ENCODE peak calls at places on chromosome 7, in ten cellular contexts. A is endodermal cell, W is IMR-90, Z is GM23248, L is cardiac muscle cell, X is uterus, E is tibial artery, G is pancreas, Y is tibial nerve, M is PC-9. B is an unnamed sample. For H3K36me3, the result is how much of the 10 kb centered on the place peaks cover.

GRCh38 chr7:79298145-79298760 is 155.2 kb downstream of the MAGI2 start:
- DNase-seq in G (peak), L (peak), Z (peak), X (no peak), Y (no peak), M (peak), A (peak), W (peak), E (no peak), B (peak)

GRCh38 chr7:34675749-34676374 is 17.8 kb downstream of the NPSR1 start:
- DNase-seq in M (no peak), L (peak), X (no peak), G (peak), Z (peak), A (peak), Y (no peak), E (no peak), W (no peak), B (peak)

GRCh38 chr7:19098510-19098909 is 18.9 kb downstream of the TWIST1 start:
- DNase-seq in Z (no peak), W (no peak), X (no peak), G (no peak), E (no peak), Y (no peak), L (no peak), M (no peak), A (no peak), B (no peak)

GRCh38 chr7:43902542-43903054 is 3.8 kb downstream of the URGCP start:
- DNase-seq in Y (no peak), A (no peak), L (no peak), E (no peak), Z (no peak), G (no peak), M (no peak), W (no peak), X (no peak), B (no peak)

GRCh38 chr7:2757361-2757903 is 69.4 kb downstream of the AMZ1 start:
- DNase-seq in X (peak), Y (no peak), W (no peak), A (no peak), G (no peak), L (no peak), E (peak), M (peak), Z (peak), B (peak)

GRCh38 chr7:47254081-47255006 is 327.6 kb downstream of the TNS3 start:
- DNase-seq in M (peak), E (peak), X (peak), A (peak), Y (peak), G (peak), L (peak), Z (peak), W (peak), B (peak)

GRCh38 chr7:150811-151221 is 41.6 kb upstream of the FAM20C start:
- DNase-seq in X (peak), Z (peak), M (no peak), L (no peak), G (no peak), Y (no peak), A (no peak), W (no peak), E (peak), B (no peak)

GRCh38 chr7:134630890-134631289 is 15.8 kb upstream of the BPGM start:
- DNase-seq in Z (peak), M (no peak), A (no peak), E (no peak), L (no peak), Y (no peak), G (no peak), X (no peak), W (peak), B (no peak)

GRCh38 chr7:154777489-154777888 is 225.4 kb downstream of the PAXIP1 start:
- DNase-seq in M (no peak), G (no peak), X (no peak), L (no peak), Y (no peak), W (no peak), Z (no peak), A (no peak), E (no peak), B (no peak)

GRCh38 chr7:39407139-39407538 is 159.1 kb upstream of the YAE1 start:
- DNase-seq in Y (no peak), E (no peak), Z (no peak), W (no peak), X (no peak), L (peak), A (no peak), G (no peak), M (no peak), B (peak)

GRCh38 chr7:51045319-51046102 is 262.8 kb upstream of the GRB10 start:
- DNase-seq in E (no peak), G (peak), Z (peak), W (peak), A (no peak), L (no peak), M (peak), Y (no peak), X (no peak), B (peak)

GRCh38 chr7:79553811-79554555 is 100.5 kb upstream of the MAGI2 start:
- DNase-seq in Z (peak), G (no peak), M (peak), W (peak), Y (no peak), E (no peak), L (no peak), X (no peak), A (no peak), B (no peak)

GRCh38 chr7:148697950-148698396 is 730 bp upstream of the CUL1 start:
- DNase-seq in G (no peak), A (no peak), Y (no peak), L (no peak), M (no peak), W (peak), E (no peak), X (no peak), Z (peak), B (no peak)

GRCh38 chr7:78476851-78477405 is 678.4 kb downstream of the PHTF2 start:
- DNase-seq in W (no peak), G (no peak), M (no peak), X (no peak), A (no peak), L (no peak), Z (no peak), E (no peak), Y (no peak), B (no peak)

GRCh38 chr7:81692146-81692905 is 77.5 kb downstream of the HGF start:
- DNase-seq in M (no peak), X (no peak), Y (no peak), A (no peak), Z (peak), L (no peak), G (no peak), W (peak), E (no peak), B (no peak)

GRCh38 chr7:134186022-134186421 is 58.9 kb downstream of the LRGUK start:
- DNase-seq in A (no peak), X (no peak), W (peak), L (no peak), G (no peak), M (no peak), Z (peak), Y (no peak), E (no peak), B (no peak)

GRCh38 chr7:44607141-44608068 is 978 bp downstream of the OGDH start:
- DNase-seq in W (no peak), E (no peak), Y (no peak), Z (no peak), A (no peak), G (no peak), X (no peak), M (no peak), L (no peak), B (no peak)

GRCh38 chr7:116738378-116738777 is 66.4 kb downstream of the MET start:
- DNase-seq in L (no peak), E (no peak), Y (no peak), G (no peak), X (no peak), A (no peak), Z (no peak), W (no peak), M (no peak), B (no peak)

GRCh38 chr7:525740-526139 is 6.1 kb upstream of the PDGFA start:
- DNase-seq in X (no peak), A (no peak), W (no peak), M (no peak), L (no peak), E (no peak), Y (no peak), Z (peak), G (no peak), B (no peak)

GRCh38 chr7:83649701-83650100 is 762 bp upstream of the SEMA3E start:
- DNase-seq in Y (no peak), E (no peak), A (no peak), G (no peak), L (no peak), M (no peak), X (no peak), Z (no peak), W (no peak), B (no peak)

GRCh38 chr7:80259-81236 is 111.8 kb upstream of the FAM20C start:
- DNase-seq in Z (no peak), X (peak), E (peak), L (no peak), A (peak), M (no peak), W (no peak), G (no peak), Y (no peak), B (no peak)

GRCh38 chr7:135842446-135843175 is 94.0 kb upstream of the FAM180A start:
- DNase-seq in E (no peak), X (no peak), W (no peak), Y (no peak), G (no peak), Z (peak), L (no peak), M (no peak), A (no peak), B (no peak)

GRCh38 chr7:88312061-88312663 is 5.5 kb upstream of the STEAP4 start:
- DNase-seq in E (peak), X (peak), Z (peak), G (peak), A (no peak), Y (peak), M (no peak), W (no peak), L (no peak), B (no peak)

GRCh38 chr7:25852249-25852994 is 299.6 kb upstream of the NFE2L3 start:
- DNase-seq in W (no peak), L (peak), E (peak), A (peak), G (no peak), Y (peak), Z (peak), M (no peak), X (peak), B (no peak)

GRCh38 chr7:80942261-80943041 is 23.6 kb upstream of the SEMA3C start:
- DNase-seq in M (peak), W (peak), L (peak), Z (peak), Y (no peak), X (peak), E (peak), G (no peak), A (peak), B (peak)

GRCh38 chr7:99393363-99394187 is 14.8 kb downstream of the PDAP1 start:
- DNase-seq in E (no peak), L (peak), Y (no peak), G (no peak), X (peak), A (no peak), M (no peak), Z (peak), W (no peak), B (peak)

GRCh38 chr7:13603661-13604060 is 385.8 kb downstream of the ETV1 start:
- DNase-seq in Y (no peak), Z (peak), M (no peak), W (peak), E (no peak), A (no peak), L (no peak), X (no peak), G (no peak), B (no peak)

GRCh38 chr7:138001529-138002095 is at the start of gene CREB3L2:
- DNase-seq in W (peak), X (no peak), E (peak), A (peak), Y (no peak), L (peak), M (peak), Z (peak), G (peak), B (peak)

GRCh38 chr7:123324283-123324682 is 124.5 kb upstream of the SLC13A1 start:
- DNase-seq in M (no peak), A (no peak), L (no peak), Y (no peak), G (no peak), Z (no peak), E (no peak), X (no peak), W (no peak), B (no peak)

GRCh38 chr7:26321440-26321839 is 29.8 kb downstream of the SNX10 start:
- DNase-seq in Z (no peak), M (no peak), W (no peak), A (no peak), X (no peak), E (no peak), G (peak), Y (no peak), L (no peak), B (no peak)

GRCh38 chr7:455110-455928 is 64.3 kb downstream of the PDGFA start:
- DNase-seq in A (no peak), W (no peak), Z (no peak), E (no peak), X (peak), G (peak), L (peak), M (no peak), Y (no peak), B (peak)

GRCh38 chr7:148711191-148712102 is 12.7 kb downstream of the CUL1 start:
- DNase-seq in E (no peak), W (no peak), A (no peak), L (no peak), G (no peak), M (no peak), Z (no peak), X (no peak), Y (no peak), B (no peak)

GRCh38 chr7:77353911-77354310 is 62.2 kb downstream of the GSAP start:
- DNase-seq in Z (no peak), W (no peak), G (no peak), M (no peak), A (peak), Y (no peak), X (no peak), E (no peak), L (no peak), B (no peak)

GRCh38 chr7:151784843-151785680 is 91.9 kb downstream of the PRKAG2 start:
- DNase-seq in W (no peak), L (no peak), A (no peak), M (no peak), E (no peak), Z (no peak), Y (no peak), G (no peak), X (no peak), B (no peak)

GRCh38 chr7:137961200-137962177 is 40.4 kb downstream of the CREB3L2 start:
- DNase-seq in X (no peak), E (peak), A (no peak), Y (no peak), L (no peak), M (no peak), G (no peak), Z (peak), W (peak), B (no peak)

GRCh38 chr7:1622441-1622840 is 47.6 kb upstream of the ELFN1 start:
- DNase-seq in W (no peak), G (no peak), Y (no peak), Z (no peak), L (no peak), E (no peak), X (no peak), M (no peak), A (no peak), B (no peak)
- H3K36me3 ChIP-seq in W (under half), G (under half), Y (under half), Z (under half), L (under half), E (under half), X (under half), M (under half), A (under half), B (under half)

DNA sequence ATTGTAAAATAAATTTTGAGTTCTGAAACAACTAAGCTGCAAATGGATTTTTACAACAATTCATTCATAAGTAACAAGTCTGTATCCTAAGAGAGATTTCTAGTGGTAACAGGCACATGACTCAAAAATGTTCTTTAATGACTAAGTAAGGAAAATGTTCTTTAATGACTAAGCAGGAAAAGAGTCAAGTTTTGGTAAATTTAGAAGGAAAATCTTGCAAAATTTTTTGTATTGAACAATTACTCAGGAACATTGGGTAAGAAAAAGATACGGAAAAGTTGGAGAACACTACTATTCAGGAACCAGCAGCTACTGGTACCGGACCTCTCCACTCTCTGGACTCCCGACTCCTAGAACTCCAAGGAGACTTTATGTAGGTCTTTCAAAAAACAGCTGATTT is 33.5 kb downstream of the HYCC1 start:
- DNase-seq in A (no peak), M (no peak), G (no peak), Y (no peak), L (no peak), E (no peak), W (peak), X (no peak), Z (peak), B (no peak)
- H3K36me3 ChIP-seq in A (half or more), M (under half), G (under half), Y (under half), L (under half), E (under half), W (under half), X (under half), Z (under half), B (under half)

DNA sequence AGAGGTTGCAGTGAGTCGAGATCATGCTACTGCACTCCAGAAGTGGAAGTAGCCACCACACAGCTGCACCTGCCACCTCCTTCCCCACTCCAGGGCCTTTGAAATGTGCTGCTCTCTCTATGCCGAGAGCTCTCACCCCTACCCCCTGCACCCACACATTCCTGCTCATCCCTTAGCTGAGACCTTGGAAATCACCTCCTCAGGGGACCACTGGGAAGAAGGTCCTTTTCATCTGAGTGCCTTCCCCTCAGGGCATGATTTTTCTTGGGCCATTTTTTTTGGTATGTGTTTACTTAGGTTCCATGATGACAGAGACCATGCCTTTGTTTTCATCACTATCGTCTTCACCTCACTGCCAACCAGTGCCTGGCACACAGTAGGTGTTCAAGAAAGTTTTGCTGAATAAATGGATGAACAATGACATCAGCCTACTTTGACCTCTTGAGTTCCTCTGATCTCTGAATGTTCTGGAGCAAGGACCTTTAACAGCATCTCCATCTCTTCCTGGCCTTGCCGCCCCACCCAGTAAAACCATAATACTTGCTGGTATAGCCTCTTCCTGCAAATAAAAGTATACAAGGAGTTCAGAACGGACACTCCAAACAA is 166.6 kb upstream of the KLF14 start:
- DNase-seq in E (no peak), M (no peak), G (no peak), L (no peak), X (no peak), W (no peak), Z (peak), A (no peak), Y (no peak), B (no peak)
- H3K36me3 ChIP-seq in E (under half), M (half or more), G (under half), L (under half), X (under half), W (half or more), Z (half or more), A (under half), Y (under half), B (under half)

GRCh38 chr7:150368884-150369739 is 490 bp downstream of the REPIN1 start:
- DNase-seq in Z (peak), Y (no peak), A (peak), E (peak), W (peak), L (peak), M (peak), G (peak), X (peak), B (peak)

GRCh38 chr7:150369740-150370501 is 1.3 kb downstream of the REPIN1 start:
- DNase-seq in Z (peak), W (no peak), E (no peak), L (no peak), X (no peak), G (no peak), M (no peak), Y (no peak), A (peak), B (no peak)

GRCh38 chr7:150371996-150372270 is 3.3 kb downstream of the REPIN1 start:
- DNase-seq in X (no peak), Y (no peak), L (no peak), W (no peak), A (peak), E (no peak), G (no peak), Z (no peak), M (no peak), B (no peak)

GRCh38 chr7:150371131-150371995 is 2.7 kb downstream of the REPIN1 start:
- DNase-seq in M (no peak), G (no peak), X (no peak), A (no peak), Z (no peak), E (no peak), W (no peak), L (no peak), Y (no peak), B (no peak)

DNA sequence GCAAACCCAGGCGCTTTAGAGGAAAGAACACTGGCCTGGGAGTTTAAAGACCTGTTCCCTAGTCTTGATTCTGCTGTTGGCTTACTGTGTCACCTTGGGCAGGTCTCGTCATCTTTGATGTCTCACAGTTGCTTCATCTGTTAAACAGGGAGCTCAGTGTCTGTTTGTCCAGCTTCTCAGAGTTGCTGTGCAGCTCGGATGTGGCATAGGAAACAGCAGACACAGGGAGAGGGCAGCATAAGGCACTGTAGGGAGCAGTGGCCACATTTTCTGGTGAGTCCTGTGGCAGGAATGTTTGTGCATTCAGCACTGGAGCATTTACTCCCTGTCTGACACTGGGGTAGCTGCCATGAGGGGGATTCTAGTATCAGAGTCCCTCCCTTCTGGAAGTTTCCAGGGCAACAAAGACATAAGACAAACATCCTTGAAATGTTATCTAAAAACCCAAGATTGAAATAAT is 2.0 kb downstream of the REPIN1 start:
- DNase-seq in A (no peak), G (no peak), Z (peak), E (no peak), W (peak), L (no peak), X (no peak), Y (no peak), M (no peak), B (no peak)
- H3K36me3 ChIP-seq in A (under half), G (under half), Z (under half), E (under half), W (under half), L (under half), X (under half), Y (under half), M (under half), B (under half)

DNA sequence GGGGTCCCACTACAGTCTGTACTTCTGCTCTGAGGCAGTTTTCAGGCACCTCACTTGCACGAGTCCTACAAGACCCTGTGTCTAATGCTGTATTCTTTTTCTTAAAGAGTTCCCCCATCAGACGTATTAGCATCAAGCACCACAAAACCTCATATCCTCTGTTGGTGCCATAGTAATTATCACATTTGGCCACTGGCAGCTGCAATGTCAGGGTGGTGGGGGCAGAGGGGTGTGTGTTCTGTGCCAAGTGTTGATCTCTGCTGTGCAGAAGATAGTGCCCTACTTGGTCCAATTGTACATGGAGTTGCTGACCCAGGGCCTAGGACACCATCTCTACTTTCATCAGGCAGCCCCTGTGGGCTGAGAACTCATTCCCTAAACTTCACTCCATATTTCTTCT is 20.0 kb upstream of the JAZF1 start:
- DNase-seq in Z (no peak), Y (no peak), X (no peak), E (no peak), G (no peak), W (no peak), M (no peak), L (no peak), A (no peak), B (no peak)
- H3K36me3 ChIP-seq in Z (under half), Y (under half), X (under half), E (under half), G (under half), W (under half), M (under half), L (under half), A (under half), B (under half)